ENCODE peak calls at places on chromosomes 7 and 10, in five cellular contexts. K, X, Q, D and Y are unnamed samples. For H3K4me1, the result is how much of the 10 kb centered on the place peaks cover.

GRCh38 chr7:82327898-82328297 is 115.7 kb downstream of the CACNA2D1 start:
- DNase-seq in K (no peak), X (no peak), Q (no peak), D (no peak), Y (no peak)

GRCh38 chr10:52322941-52323340 is 8.9 kb downstream of the DKK1 start:
- DNase-seq in K (no peak), X (no peak), Q (no peak), D (no peak), Y (no peak)

GRCh38 chr7:119175916-119176627 is 951.6 kb downstream of the ANKRD7 start:
- DNase-seq in K (peak), X (peak), Q (peak), D (peak), Y (peak)

GRCh38 chr7:67589178-67589577 is 592.5 kb downstream of the TYW1 start:
- DNase-seq in K (no peak), X (no peak), Q (no peak), D (no peak), Y (no peak)

GRCh38 chr7:124840435-124840834 is 74.8 kb upstream of the GPR37 start:
- DNase-seq in K (no peak), X (peak), Q (peak), D (peak), Y (no peak)

GRCh38 chr7:129295015-129295423 is 70.2 kb downstream of the AHCYL2 start:
- DNase-seq in K (no peak), X (no peak), Q (no peak), D (no peak), Y (no peak)

GRCh38 chr10:129136866-129137415 is 330.1 kb upstream of the MGMT start:
- DNase-seq in K (no peak), X (no peak), Q (no peak), D (no peak), Y (no peak)

GRCh38 chr7:107152011-107152410 is 16.8 kb upstream of the HBP1 start:
- DNase-seq in K (no peak), X (no peak), Q (no peak), D (no peak), Y (no peak)

GRCh38 chr7:148754912-148755311 is 56.2 kb downstream of the CUL1 start:
- DNase-seq in K (no peak), X (no peak), Q (no peak), D (no peak), Y (no peak)

GRCh38 chr7:148747274-148747673 is 48.6 kb downstream of the CUL1 start:
- DNase-seq in K (no peak), X (peak), Q (peak), D (peak), Y (no peak)

GRCh38 chr7:148750442-148751355 is 52.0 kb downstream of the CUL1 start:
- DNase-seq in K (no peak), X (no peak), Q (no peak), D (no peak), Y (no peak)

GRCh38 chr7:148753224-148753623 is 54.5 kb downstream of the CUL1 start:
- DNase-seq in K (no peak), X (no peak), Q (no peak), D (peak), Y (no peak)
- TF ChIP-seq POLR2AphosphoS5 in K (no peak), X (no peak), Q (no peak), D (peak), Y (no peak)

GRCh38 chr7:99127636-99128035 is 16.3 kb downstream of the SMURF1 start:
- DNase-seq in K (no peak), X (no peak), Q (no peak), D (no peak), Y (no peak)
- H3K4me1 ChIP-seq in K (half or more), X (under half), Q (half or more), D (under half), Y (under half)

DNA sequence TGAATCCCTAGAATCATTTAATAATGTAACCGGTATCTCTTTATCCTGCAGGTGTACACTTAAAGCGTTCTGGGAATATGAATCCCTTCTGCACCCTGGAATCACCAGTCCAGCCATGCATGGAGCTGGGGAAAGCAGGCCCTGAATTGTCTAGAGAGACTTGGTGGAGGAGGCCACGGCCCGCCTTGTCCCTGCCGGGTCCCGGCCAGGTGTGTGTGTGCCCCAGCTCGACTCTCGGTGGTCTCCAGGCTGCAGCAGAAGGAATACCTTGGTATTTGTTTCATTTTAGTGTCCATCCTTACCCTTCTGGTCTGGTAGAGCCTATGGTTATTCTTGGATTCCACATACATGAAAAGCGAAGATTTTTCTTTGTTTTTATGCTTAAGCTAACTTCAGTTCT is 58.1 kb downstream of the PRPF18 start:
- DNase-seq in K (no peak), X (no peak), Q (no peak), D (no peak), Y (no peak)
- TF ChIP-seq POLR2AphosphoS5 in K (no peak), X (no peak), Q (no peak), D (no peak), Y (no peak)

GRCh38 chr7:135979674-135980660 is 2.8 kb upstream of the MTPN start:
- DNase-seq in K (no peak), X (no peak), Q (no peak), D (no peak), Y (no peak)
- H3K4me1 ChIP-seq in K (under half), X (under half), Q (under half), D (under half), Y (under half)